ENCODE peak calls at places on chromosomes 4 and X, in ten cellular contexts. Q is H4; D is breast epithelium; P is astrocyte of the spinal cord; N is stimulated activated CD4-positive, alpha-beta T cell treated with anti-CD3 and anti-CD28 coated beads, Interleukin-2, amount 100 ng/mL, for 24 hours; E is myocyte; I is DMS153; G is cardiac muscle cell; O is AG10803; L is NCI-H1436 treated with DMSO at 0.1 percent for 48 hours. S is an unnamed sample.
A peak's percentile ranks its signal among the peaks of the same experiment; 100 is the strongest.

GRCh38 chr4:122747883-122748282 is 15.4 kb downstream of the BBS12 start:
- DNase-seq in Q (peak; percentile 38), D (no peak), P (peak; percentile 63), N (no peak), E (peak; percentile 43), I (no peak), G (peak; percentile 71), O (peak; percentile 81), L (no peak), S (no peak)

GRCh38 chrX:68944211-68944610 is 115.4 kb downstream of the EFNB1 start:
- DNase-seq in Q (no peak), D (no peak), P (no peak), N (no peak), E (no peak), I (no peak), G (no peak), O (no peak), L (no peak), S (no peak)

GRCh38 chrX:1537031-1537715 is at the start of gene P2RY8:
- DNase-seq in Q (peak; percentile 73), D (no peak), P (no peak), N (peak; percentile 76), E (peak; percentile 34), I (no peak), G (peak; percentile 55), O (peak; percentile 32), L (peak; percentile 1), S (no peak)

GRCh38 chrX:150977411-150978162 is 5.5 kb upstream of the HMGB3 start:
- DNase-seq in Q (no peak), D (no peak), P (no peak), N (no peak), E (no peak), I (no peak), G (no peak), O (no peak), L (no peak), S (no peak)

GRCh38 chrX:145405012-145405411 is 157.7 kb downstream of the SPANXN1 start:
- DNase-seq in Q (peak; percentile 6), D (no peak), P (peak; percentile 28), N (no peak), E (peak; percentile 27), I (peak; percentile 2), G (peak; percentile 2), O (peak; percentile 12), L (no peak), S (no peak)

GRCh38 chr4:1297456-1298325 is 8.0 kb downstream of the MAEA start:
- DNase-seq in Q (no peak), D (peak; percentile 22), P (no peak), N (no peak), E (no peak), I (no peak), G (no peak), O (no peak), L (no peak), S (no peak)

GRCh38 chr4:118032691-118033090 is 1.6 kb upstream of the NDST3 start:
- DNase-seq in Q (peak; percentile 68), D (no peak), P (peak; percentile 62), N (no peak), E (peak; percentile 30), I (no peak), G (no peak), O (no peak), L (no peak), S (no peak)

GRCh38 chr4:81690871-81691270 is 219.2 kb upstream of the RASGEF1B start:
- DNase-seq in Q (no peak), D (no peak), P (no peak), N (no peak), E (no peak), I (no peak), G (no peak), O (no peak), L (no peak), S (no peak)

GRCh38 chr4:139599076-139599475 is 43.1 kb upstream of the SETD7 start:
- DNase-seq in Q (no peak), D (no peak), P (no peak), N (no peak), E (no peak), I (no peak), G (no peak), O (no peak), L (no peak), S (no peak)

GRCh38 chr4:115113382-115114106 is at the start of gene NDST4:
- DNase-seq in Q (peak; percentile 48), D (no peak), P (peak; percentile 76), N (no peak), E (peak; percentile 56), I (peak; percentile 80), G (peak; percentile 5), O (peak; percentile 9), L (no peak), S (peak; percentile 93)

S was measured in SHP77 treated with DMSO at 0.1 percent for 48 hours.